ENCODE peak calls at places on chromosome 22, in four cellular contexts. K is mesenchymal stem cell, M is neuronal stem cell, D is H1. W is an unnamed sample.

GRCh38 chr22:49624421-49625177 is 203.1 kb downstream of the BRD1 start:
- DNase-seq in D (no peak), K (no peak), M (no peak), W (no peak)

GRCh38 chr22:41538583-41538982 is 5.7 kb downstream of the POLR3H start:
- DNase-seq in M (no peak), D (no peak), K (no peak), W (no peak)

GRCh38 chr22:27857441-27857840 is 55.9 kb upstream of the MN1 start:
- DNase-seq in M (no peak), K (no peak), D (no peak), W (no peak)

GRCh38 chr22:22884888-22885840 is 2.5 kb upstream of the IGLL5 start:
- DNase-seq in K (no peak), M (no peak), D (no peak), W (no peak)

GRCh38 chr22:30872282-30873041 is 96.1 kb downstream of the MORC2 start:
- DNase-seq in K (no peak), M (no peak), D (no peak), W (no peak)

GRCh38 chr22:49010086-49010863 is 817.4 kb downstream of the BRD1 start:
- DNase-seq in M (no peak), K (no peak), D (peak; percentile 30), W (no peak)

GRCh38 chr22:42473484-42474193 is 41.4 kb upstream of the NFAM1 start:
- DNase-seq in M (peak; percentile 47), K (peak; percentile 74), D (no peak), W (peak; percentile 72)

GRCh38 chr22:44424867-44425351 is 73.1 kb downstream of the RTL6 start:
- DNase-seq in K (no peak), M (no peak), D (no peak), W (no peak)

GRCh38 chr22:43234299-43234988 is 47.5 kb upstream of the TTLL12 start:
- DNase-seq in K (no peak), D (no peak), M (no peak), W (no peak)

GRCh38 chr22:20815477-20816050 is 41.7 kb downstream of the SERPIND1 start:
- DNase-seq in K (no peak), D (no peak), M (no peak), W (no peak)

GRCh38 chr22:17243524-17243923 is 24.3 kb upstream of the ADA2 start:
- DNase-seq in D (no peak), M (no peak), K (no peak), W (no peak)

GRCh38 chr22:23383491-23384450 is 196.3 kb downstream of the IGLL1 start:
- DNase-seq in D (peak; percentile 72), M (no peak), K (no peak), W (peak; percentile 57)

GRCh38 chr22:25488244-25489020 is 76.0 kb upstream of the GRK3 start:
- DNase-seq in M (no peak), D (no peak), K (peak; percentile 71), W (no peak)

GRCh38 chr22:49101873-49102272 is 725.8 kb downstream of the BRD1 start:
- DNase-seq in M (no peak), K (no peak), D (no peak), W (no peak)

GRCh38 chr22:50184004-50184461 is 1.7 kb upstream of the TRABD start:
- DNase-seq in D (no peak), K (no peak), M (no peak), W (no peak)

GRCh38 chr22:44752285-44753188 is at the start of gene ARHGAP8:
- DNase-seq in M (no peak), K (no peak), D (peak; percentile 72), W (peak; percentile 39)

GRCh38 chr22:43533656-43534428 is 122.0 kb downstream of the MPPED1 start:
- DNase-seq in M (no peak), K (no peak), D (no peak), W (no peak)

GRCh38 chr22:49079743-49080500 is 747.8 kb downstream of the BRD1 start:
- DNase-seq in K (no peak), D (no peak), M (no peak), W (no peak)

GRCh38 chr22:44746836-44747519 is 5.4 kb upstream of the ARHGAP8 start:
- DNase-seq in K (no peak), D (no peak), M (no peak), W (peak; percentile 91)

GRCh38 chr22:50697667-50698506 is 25.3 kb downstream of the SHANK3 start:
- DNase-seq in M (no peak), D (no peak), K (no peak), W (no peak)

GRCh38 chr22:31377609-31378008 is 21.8 kb upstream of the DRG1 start:
- DNase-seq in M (no peak), K (no peak), D (no peak), W (no peak)

GRCh38 chr22:46934172-46934745 is 171.8 kb downstream of the TBC1D22A start:
- DNase-seq in M (no peak), D (no peak), K (no peak), W (no peak)

GRCh38 chr22:49736538-49736937 is 91.1 kb downstream of the BRD1 start:
- DNase-seq in M (no peak), K (no peak), D (no peak), W (no peak)

GRCh38 chr22:41998361-41999261 is at the start of gene WBP2NL:
- DNase-seq in M (no peak), K (no peak), D (no peak), W (no peak)

GRCh38 chr22:22933100-22933806 is 45.6 kb downstream of the IGLL5 start:
- DNase-seq in D (no peak), M (no peak), K (no peak), W (no peak)

GRCh38 chr22:22880645-22881044 is 7.0 kb upstream of the IGLL5 start:
- DNase-seq in K (no peak), M (no peak), D (no peak), W (no peak)

GRCh38 chr22:20155330-20156041 is 4.6 kb upstream of the CCDC188 start:
- DNase-seq in K (no peak), D (no peak), M (no peak), W (no peak)

GRCh38 chr22:17884951-17885350 is 110.7 kb upstream of the BID start:
- DNase-seq in D (no peak), K (no peak), M (no peak), W (no peak)

GRCh38 chr22:41048791-41049717 is 43.3 kb upstream of the EP300 start:
- DNase-seq in K (peak; percentile 98), D (peak; percentile 64), M (peak; percentile 32), W (peak; percentile 85)

GRCh38 chr22:49166746-49167145 is 660.9 kb downstream of the BRD1 start:
- DNase-seq in D (no peak), M (no peak), K (no peak), W (no peak)

GRCh38 chr22:46069518-46070214 is 80.7 kb upstream of the PPARA start:
- DNase-seq in M (no peak), D (no peak), K (peak; percentile 28), W (no peak)

GRCh38 chr22:23204541-23205157 is 24.3 kb downstream of the BCR start:
- DNase-seq in M (no peak), K (no peak), D (no peak), W (no peak)

GRCh38 chr22:46465348-46465725 is 72.1 kb downstream of the CELSR1 start:
- DNase-seq in D (no peak), K (no peak), M (no peak), W (no peak)

GRCh38 chr22:23011105-23011674 is 59.1 kb upstream of the GNAZ start:
- DNase-seq in K (no peak), M (no peak), D (no peak), W (no peak)

GRCh38 chr22:23068832-23069385 is 1.4 kb upstream of the GNAZ start:
- DNase-seq in M (no peak), K (no peak), D (no peak), W (peak; percentile 39)

GRCh38 chr22:24768537-24769374 is 5.8 kb downstream of the PIWIL3 start:
- DNase-seq in K (peak; percentile 57), D (peak; percentile 76), M (peak; percentile 38), W (peak; percentile 69)

GRCh38 chr22:37301144-37301820 is 19.0 kb downstream of the CYTH4 start:
- DNase-seq in K (peak; percentile 65), M (no peak), D (no peak), W (no peak)

GRCh38 chr22:37300551-37301017 is 18.3 kb downstream of the CYTH4 start:
- DNase-seq in M (no peak), D (no peak), K (no peak), W (no peak)

GRCh38 chr22:37299969-37300509 is 17.7 kb downstream of the CYTH4 start:
- DNase-seq in D (no peak), M (no peak), K (no peak), W (no peak)

GRCh38 chr22:37295946-37296345 is 13.6 kb downstream of the CYTH4 start:
- DNase-seq in K (no peak), D (no peak), M (no peak), W (no peak)

GRCh38 chr22:37298748-37299495 is 16.6 kb downstream of the CYTH4 start:
- DNase-seq in K (no peak), D (no peak), M (no peak), W (no peak)
- H2BK120ac ChIP-seq in K (no peak overlapping the region), D (no peak overlapping the region), M (no peak overlapping the region), W (no peak overlapping the region)

GRCh38 chr22:37932821-37933578 is 20.4 kb downstream of the C22orf23 start:
- DNase-seq in M (no peak), K (no peak), D (no peak), W (no peak)
- H2BK120ac ChIP-seq in M (no peak overlapping the region), K (no peak overlapping the region), D (no peak overlapping the region), W (no peak overlapping the region)

GRCh38 chr22:39251762-39252460 is 7.1 kb upstream of the PDGFB start:
- DNase-seq in M (no peak), D (no peak), K (no peak), W (no peak)
- H2BK120ac ChIP-seq in M (no peak overlapping the region), D (no peak overlapping the region), K (no peak overlapping the region), W (no peak overlapping the region)

DNA sequence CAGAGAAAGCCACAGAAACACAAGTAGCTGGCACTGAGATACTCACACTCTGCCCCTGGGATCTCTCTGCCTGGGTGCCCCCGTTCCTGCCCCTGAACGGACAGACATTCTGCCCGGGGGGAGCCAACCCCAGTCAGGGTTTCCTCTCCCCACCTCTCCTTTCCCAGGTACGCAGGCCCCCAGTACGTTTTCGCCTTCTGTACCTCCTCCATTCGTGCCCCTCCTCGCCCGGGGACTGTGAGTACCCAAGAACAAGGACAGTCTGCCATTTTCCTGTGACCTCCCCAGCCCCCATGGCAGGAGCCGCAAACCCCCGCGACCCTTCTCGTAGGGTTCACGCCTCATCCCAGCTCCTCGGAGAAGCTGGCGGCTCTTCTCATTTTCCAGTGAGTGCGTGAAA is 29.1 kb upstream of the ELFN2 start:
- DNase-seq in K (no peak), M (no peak), D (no peak), W (no peak)
- H2BK120ac ChIP-seq in K (peak overlapping the region; percentile 88), M (no peak overlapping the region), D (no peak overlapping the region), W (no peak overlapping the region)